ENCODE peak calls at places on chromosomes 11 and 22, in six cellular contexts. One of them, this sample, is unnamed.

GRCh38 chr11:76233936-76234703 is 27.8 kb upstream of the WNT11 start:
- DNase-seq in right atrium auricular region: peak
- DNase-seq in activated B cell treated with CpG ODN at 0.5 μM for 24 hours: peak
- DNase-seq in spleen: peak
- DNase-seq in lower leg skin: peak
- DNase-seq in bronchial epithelial cell: peak
- DNase-seq in this sample: no peak

GRCh38 chr11:20015529-20016427 is 144.5 kb downstream of the DBX1 start:
- DNase-seq in right atrium auricular region: no peak
- DNase-seq in lower leg skin: no peak
- DNase-seq in spleen: no peak
- DNase-seq in activated B cell treated with CpG ODN at 0.5 μM for 24 hours: no peak
- DNase-seq in bronchial epithelial cell: peak
- DNase-seq in this sample: no peak

GRCh38 chr11:3002346-3002745 is 10.2 kb upstream of the NAP1L4 start:
- DNase-seq in lower leg skin: no peak
- DNase-seq in right atrium auricular region: no peak
- DNase-seq in activated B cell treated with CpG ODN at 0.5 μM for 24 hours: no peak
- DNase-seq in spleen: no peak
- DNase-seq in bronchial epithelial cell: no peak
- DNase-seq in this sample: no peak

GRCh38 chr11:44464741-44465140 is 100.7 kb upstream of the CD82 start:
- DNase-seq in activated B cell treated with CpG ODN at 0.5 μM for 24 hours: no peak
- DNase-seq in right atrium auricular region: no peak
- DNase-seq in spleen: no peak
- DNase-seq in lower leg skin: no peak
- DNase-seq in bronchial epithelial cell: peak
- DNase-seq in this sample: no peak

GRCh38 chr11:62461740-62462522 is 43.1 kb downstream of the SCGB1A1 start:
- DNase-seq in bronchial epithelial cell: no peak
- DNase-seq in spleen: no peak
- DNase-seq in right atrium auricular region: no peak
- DNase-seq in lower leg skin: peak
- DNase-seq in activated B cell treated with CpG ODN at 0.5 μM for 24 hours: no peak
- DNase-seq in this sample: no peak

GRCh38 chr11:34192481-34193401 is 87.3 kb downstream of the NAT10 start:
- DNase-seq in right atrium auricular region: peak
- DNase-seq in bronchial epithelial cell: peak
- DNase-seq in spleen: no peak
- DNase-seq in activated B cell treated with CpG ODN at 0.5 μM for 24 hours: no peak
- DNase-seq in lower leg skin: peak
- DNase-seq in this sample: no peak

GRCh38 chr22:50696799-50697561 is 24.4 kb downstream of the SHANK3 start:
- DNase-seq in right atrium auricular region: no peak
- DNase-seq in lower leg skin: no peak
- DNase-seq in spleen: peak
- DNase-seq in bronchial epithelial cell: no peak
- DNase-seq in activated B cell treated with CpG ODN at 0.5 μM for 24 hours: no peak
- DNase-seq in this sample: no peak

GRCh38 chr11:73384127-73384441 is 7.9 kb downstream of the RELT start:
- DNase-seq in activated B cell treated with CpG ODN at 0.5 μM for 24 hours: no peak
- DNase-seq in bronchial epithelial cell: no peak
- DNase-seq in spleen: no peak
- DNase-seq in lower leg skin: no peak
- DNase-seq in right atrium auricular region: no peak
- DNase-seq in this sample: no peak

GRCh38 chr11:44936951-44937543 is 13.6 kb downstream of the TP53I11 start:
- DNase-seq in activated B cell treated with CpG ODN at 0.5 μM for 24 hours: no peak
- DNase-seq in right atrium auricular region: no peak
- DNase-seq in bronchial epithelial cell: no peak
- DNase-seq in spleen: no peak
- DNase-seq in lower leg skin: no peak
- DNase-seq in this sample: no peak

GRCh38 chr11:75262961-75263852 is 22.6 kb downstream of the TPBGL start:
- DNase-seq in right atrium auricular region: no peak
- DNase-seq in spleen: peak
- DNase-seq in lower leg skin: no peak
- DNase-seq in activated B cell treated with CpG ODN at 0.5 μM for 24 hours: no peak
- DNase-seq in bronchial epithelial cell: no peak
- DNase-seq in this sample: no peak

GRCh38 chr11:114135737-114136151 is 76.2 kb downstream of the ZBTB16 start:
- DNase-seq in spleen: no peak
- DNase-seq in activated B cell treated with CpG ODN at 0.5 μM for 24 hours: no peak
- DNase-seq in right atrium auricular region: no peak
- DNase-seq in bronchial epithelial cell: no peak
- DNase-seq in lower leg skin: no peak
- DNase-seq in this sample: no peak

GRCh38 chr11:848380-848931 is 5.8 kb downstream of the TSPAN4 start:
- DNase-seq in activated B cell treated with CpG ODN at 0.5 μM for 24 hours: peak
- DNase-seq in right atrium auricular region: no peak
- DNase-seq in spleen: peak
- DNase-seq in bronchial epithelial cell: no peak
- DNase-seq in lower leg skin: no peak
- DNase-seq in this sample: peak

GRCh38 chr11:8233691-8234424 is 29.8 kb downstream of the LMO1 start:
- DNase-seq in right atrium auricular region: no peak
- DNase-seq in activated B cell treated with CpG ODN at 0.5 μM for 24 hours: no peak
- DNase-seq in lower leg skin: no peak
- DNase-seq in spleen: peak
- DNase-seq in bronchial epithelial cell: peak
- DNase-seq in this sample: no peak

GRCh38 chr11:134514354-134514951 is 102.4 kb upstream of the B3GAT1 start:
- DNase-seq in bronchial epithelial cell: no peak
- DNase-seq in lower leg skin: no peak
- DNase-seq in spleen: peak
- DNase-seq in activated B cell treated with CpG ODN at 0.5 μM for 24 hours: no peak
- DNase-seq in right atrium auricular region: no peak
- DNase-seq in this sample: peak

GRCh38 chr11:47918370-47918690 is 62.0 kb upstream of the PTPRJ start:
- DNase-seq in lower leg skin: no peak
- DNase-seq in right atrium auricular region: no peak
- DNase-seq in bronchial epithelial cell: no peak
- DNase-seq in spleen: no peak
- DNase-seq in activated B cell treated with CpG ODN at 0.5 μM for 24 hours: no peak
- DNase-seq in this sample: no peak

GRCh38 chr11:121652982-121653381 is 200.2 kb upstream of the SORL1-AS1 start:
- DNase-seq in activated B cell treated with CpG ODN at 0.5 μM for 24 hours: no peak
- DNase-seq in right atrium auricular region: no peak
- DNase-seq in bronchial epithelial cell: no peak
- DNase-seq in lower leg skin: no peak
- DNase-seq in spleen: no peak
- DNase-seq in this sample: no peak

GRCh38 chr11:100525197-100525596 is 161.9 kb upstream of the ARHGAP42 start:
- DNase-seq in activated B cell treated with CpG ODN at 0.5 μM for 24 hours: no peak
- DNase-seq in lower leg skin: no peak
- DNase-seq in bronchial epithelial cell: no peak
- DNase-seq in right atrium auricular region: no peak
- DNase-seq in spleen: no peak
- DNase-seq in this sample: no peak

GRCh38 chr11:64850979-64851567 is 6.6 kb upstream of the CDC42BPG start:
- DNase-seq in right atrium auricular region: no peak
- DNase-seq in spleen: peak
- DNase-seq in bronchial epithelial cell: no peak
- DNase-seq in lower leg skin: no peak
- DNase-seq in activated B cell treated with CpG ODN at 0.5 μM for 24 hours: peak
- DNase-seq in this sample: peak

GRCh38 chr22:50151571-50152537 is 18.7 kb upstream of the PANX2 start:
- DNase-seq in lower leg skin: no peak
- DNase-seq in right atrium auricular region: no peak
- DNase-seq in activated B cell treated with CpG ODN at 0.5 μM for 24 hours: no peak
- DNase-seq in bronchial epithelial cell: no peak
- DNase-seq in spleen: no peak
- DNase-seq in this sample: no peak

GRCh38 chr11:110513521-110514450 is 84.0 kb downstream of the FDX1 start:
- DNase-seq in spleen: no peak
- DNase-seq in bronchial epithelial cell: no peak
- DNase-seq in right atrium auricular region: no peak
- DNase-seq in activated B cell treated with CpG ODN at 0.5 μM for 24 hours: no peak
- DNase-seq in lower leg skin: no peak
- DNase-seq in this sample: no peak

GRCh38 chr22:31241200-31241599 is 29.1 kb downstream of the LIMK2 start:
- DNase-seq in spleen: no peak
- DNase-seq in right atrium auricular region: no peak
- DNase-seq in activated B cell treated with CpG ODN at 0.5 μM for 24 hours: no peak
- DNase-seq in lower leg skin: no peak
- DNase-seq in bronchial epithelial cell: no peak
- DNase-seq in this sample: no peak

GRCh38 chr22:19957445-19957844 is 15.8 kb upstream of the TXNRD2 start:
- DNase-seq in right atrium auricular region: no peak
- DNase-seq in activated B cell treated with CpG ODN at 0.5 μM for 24 hours: no peak
- DNase-seq in spleen: peak
- DNase-seq in lower leg skin: no peak
- DNase-seq in bronchial epithelial cell: no peak
- DNase-seq in this sample: no peak

GRCh38 chr11:28107331-28107725 is 628 bp downstream of the KIF18A start:
- DNase-seq in bronchial epithelial cell: peak
- DNase-seq in lower leg skin: no peak
- DNase-seq in right atrium auricular region: no peak
- DNase-seq in activated B cell treated with CpG ODN at 0.5 μM for 24 hours: no peak
- DNase-seq in spleen: no peak
- DNase-seq in this sample: no peak

GRCh38 chr11:131598305-131598704 is 227.9 kb downstream of the NTM start:
- DNase-seq in lower leg skin: no peak
- DNase-seq in right atrium auricular region: no peak
- DNase-seq in spleen: no peak
- DNase-seq in activated B cell treated with CpG ODN at 0.5 μM for 24 hours: no peak
- DNase-seq in bronchial epithelial cell: no peak
- DNase-seq in this sample: no peak
- TF ChIP-seq CTCF in lower leg skin: no peak
- TF ChIP-seq CTCF in right atrium auricular region: no peak
- TF ChIP-seq CTCF in spleen: no peak
- TF ChIP-seq CTCF in activated B cell treated with CpG ODN at 0.5 μM for 24 hours: no peak
- TF ChIP-seq CTCF in bronchial epithelial cell: no peak
- TF ChIP-seq CTCF in this sample: no peak

GRCh38 chr11:15826826-15827225 is 529.5 kb downstream of the SOX6 start:
- DNase-seq in activated B cell treated with CpG ODN at 0.5 μM for 24 hours: no peak
- DNase-seq in bronchial epithelial cell: peak
- DNase-seq in spleen: no peak
- DNase-seq in right atrium auricular region: no peak
- DNase-seq in lower leg skin: no peak
- DNase-seq in this sample: no peak
- TF ChIP-seq CTCF in activated B cell treated with CpG ODN at 0.5 μM for 24 hours: no peak
- TF ChIP-seq CTCF in bronchial epithelial cell: peak
- TF ChIP-seq CTCF in spleen: peak
- TF ChIP-seq CTCF in right atrium auricular region: peak
- TF ChIP-seq CTCF in lower leg skin: no peak
- TF ChIP-seq CTCF in this sample: no peak

DNA sequence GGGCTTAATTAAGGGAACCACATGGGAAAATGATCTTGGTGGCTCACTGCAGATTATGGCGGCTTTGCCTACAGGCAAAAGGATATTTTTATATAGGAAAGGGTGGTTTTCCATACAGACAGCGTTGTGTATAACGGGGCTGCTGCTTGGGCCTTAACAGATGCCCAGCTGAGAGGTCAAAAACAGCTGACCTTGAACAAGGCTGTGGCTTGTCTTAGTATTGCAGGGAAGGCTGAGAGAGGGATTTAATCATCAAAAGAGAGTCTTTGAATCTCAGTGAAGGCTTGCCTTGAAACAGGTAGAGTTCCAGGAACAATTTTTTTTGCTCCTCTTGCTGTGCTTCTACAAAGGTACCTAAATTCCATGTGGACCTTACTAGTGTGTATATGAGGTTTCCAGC is 301.6 kb upstream of the C11orf87 start:
- DNase-seq in right atrium auricular region: no peak
- DNase-seq in lower leg skin: no peak
- DNase-seq in activated B cell treated with CpG ODN at 0.5 μM for 24 hours: no peak
- DNase-seq in spleen: no peak
- DNase-seq in bronchial epithelial cell: no peak
- DNase-seq in this sample: no peak
- TF ChIP-seq CTCF in right atrium auricular region: no peak
- TF ChIP-seq CTCF in lower leg skin: no peak
- TF ChIP-seq CTCF in activated B cell treated with CpG ODN at 0.5 μM for 24 hours: no peak
- TF ChIP-seq CTCF in spleen: no peak
- TF ChIP-seq CTCF in bronchial epithelial cell: no peak
- TF ChIP-seq CTCF in this sample: no peak

GRCh38 chr11:118634435-118635236 is 27.2 kb downstream of the PHLDB1 start:
- DNase-seq in lower leg skin: no peak
- DNase-seq in bronchial epithelial cell: peak
- DNase-seq in activated B cell treated with CpG ODN at 0.5 μM for 24 hours: no peak
- DNase-seq in spleen: no peak
- DNase-seq in right atrium auricular region: no peak
- DNase-seq in this sample: no peak
- TF ChIP-seq CTCF in lower leg skin: no peak
- TF ChIP-seq CTCF in bronchial epithelial cell: peak
- TF ChIP-seq CTCF in activated B cell treated with CpG ODN at 0.5 μM for 24 hours: no peak
- TF ChIP-seq CTCF in spleen: no peak
- TF ChIP-seq CTCF in right atrium auricular region: no peak
- TF ChIP-seq CTCF in this sample: no peak

DNA sequence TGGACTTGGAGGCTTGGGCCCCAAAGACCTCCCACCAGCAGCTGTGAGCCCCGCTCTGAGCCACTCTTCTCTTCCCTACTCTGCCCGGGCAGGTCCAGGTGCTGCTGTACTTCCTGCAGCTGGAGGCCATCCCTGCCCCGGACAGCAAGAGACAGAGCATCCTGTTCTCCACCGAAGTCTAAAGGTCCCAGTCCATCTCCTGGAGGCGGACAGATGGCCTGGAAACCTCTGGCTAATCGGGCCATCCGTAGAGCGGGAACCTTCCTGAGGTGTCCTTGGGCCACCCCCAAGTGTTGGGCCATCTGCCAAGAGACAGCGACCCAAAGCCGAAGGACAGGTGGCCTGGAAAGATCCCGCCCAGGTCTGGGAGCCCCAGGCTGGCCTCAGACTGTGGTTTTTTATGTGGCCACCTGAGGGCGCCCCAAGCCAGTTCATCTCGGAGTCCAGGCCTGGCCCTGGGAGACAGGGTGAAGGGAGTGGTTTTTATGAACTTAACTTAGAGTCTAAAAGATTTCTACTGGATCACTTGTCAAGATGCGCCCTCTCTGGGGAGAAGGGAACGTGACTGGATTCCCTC is 135.1 kb downstream of the BCR start:
- DNase-seq in lower leg skin: no peak
- DNase-seq in bronchial epithelial cell: peak
- DNase-seq in activated B cell treated with CpG ODN at 0.5 μM for 24 hours: peak
- DNase-seq in right atrium auricular region: peak
- DNase-seq in spleen: peak
- DNase-seq in this sample: peak
- TF ChIP-seq CTCF in lower leg skin: peak
- TF ChIP-seq CTCF in bronchial epithelial cell: peak
- TF ChIP-seq CTCF in activated B cell treated with CpG ODN at 0.5 μM for 24 hours: no peak
- TF ChIP-seq CTCF in right atrium auricular region: peak
- TF ChIP-seq CTCF in spleen: peak
- TF ChIP-seq CTCF in this sample: peak

This sample was measured in natural killer cell.